ENCODE peak calls at places on chromosomes 5 and 9, in seven cellular contexts. F, B, N, W, Z, O and K are unnamed samples.

GRCh38 chr5:172420215-172420934 is 34.0 kb downstream of the SH3PXD2B start:
- DNase-seq in F (no peak), B (peak), N (no peak), W (peak), Z (peak), O (no peak), K (no peak)

GRCh38 chr9:36597412-36598178 is 24.9 kb downstream of the MELK start:
- DNase-seq in F (peak), B (no peak), N (no peak), W (peak), Z (no peak), O (no peak), K (no peak)

GRCh38 chr9:129868571-129869486 is 33.6 kb downstream of the USP20 start:
- DNase-seq in F (no peak), B (peak), N (peak), W (no peak), Z (no peak), O (peak), K (peak)

GRCh38 chr9:90129446-90129845 is 513.2 kb downstream of the DIRAS2 start:
- DNase-seq in F (no peak), B (no peak), N (no peak), W (no peak), Z (no peak), O (no peak), K (no peak)

GRCh38 chr5:96431376-96432244 is 1.4 kb downstream of the PCSK1 start:
- DNase-seq in F (no peak), B (no peak), N (no peak), W (no peak), Z (no peak), O (no peak), K (no peak)

GRCh38 chr5:96875805-96876291 is 452 bp upstream of the ERAP2 start:
- DNase-seq in F (no peak), B (no peak), N (no peak), W (no peak), Z (no peak), O (no peak), K (no peak)

GRCh38 chr5:123080215-123080614 is 8.8 kb upstream of the PRDM6 start:
- DNase-seq in F (no peak), B (no peak), N (no peak), W (no peak), Z (no peak), O (no peak), K (no peak)

GRCh38 chr9:88041447-88041846 is 67.1 kb upstream of the CDK20 start:
- DNase-seq in F (no peak), B (no peak), N (no peak), W (no peak), Z (no peak), O (no peak), K (no peak)

GRCh38 chr9:35688558-35689350 is 971 bp downstream of the TPM2 start:
- DNase-seq in F (no peak), B (peak), N (no peak), W (no peak), Z (no peak), O (no peak), K (no peak)

GRCh38 chr9:110141118-110141797 is 66.7 kb downstream of the C9orf152 start:
- DNase-seq in F (no peak), B (no peak), N (no peak), W (no peak), Z (peak), O (no peak), K (no peak)

GRCh38 chr9:115008536-115008935 is 78.1 kb upstream of the TNFSF8 start:
- DNase-seq in F (no peak), B (no peak), N (no peak), W (no peak), Z (no peak), O (no peak), K (no peak)

GRCh38 chr9:134192951-134193731 is 28.8 kb upstream of the RNU6ATAC start:
- DNase-seq in F (no peak), B (peak), N (no peak), W (no peak), Z (no peak), O (peak), K (no peak)

GRCh38 chr9:95756101-95756500 is 119.4 kb upstream of the ERCC6L2 start:
- DNase-seq in F (no peak), B (no peak), N (no peak), W (no peak), Z (no peak), O (no peak), K (no peak)

GRCh38 chr9:99197124-99197630 is 24.6 kb downstream of the ALG2 start:
- DNase-seq in F (no peak), B (no peak), N (no peak), W (no peak), Z (no peak), O (no peak), K (no peak)

GRCh38 chr5:2172471-2172870 is 289.7 kb upstream of the IRX4 start:
- DNase-seq in F (no peak), B (no peak), N (no peak), W (no peak), Z (no peak), O (no peak), K (no peak)

GRCh38 chr5:172929371-172929838 is 29.8 kb upstream of the RPL26L1 start:
- DNase-seq in F (no peak), B (no peak), N (no peak), W (no peak), Z (no peak), O (no peak), K (no peak)

GRCh38 chr5:138979684-138980275 is 104.6 kb upstream of the LRRTM2 start:
- DNase-seq in F (no peak), B (no peak), N (no peak), W (no peak), Z (no peak), O (no peak), K (peak)

GRCh38 chr9:8683496-8683895 is 883.9 kb upstream of the DMAC1 start:
- DNase-seq in F (no peak), B (no peak), N (no peak), W (no peak), Z (no peak), O (no peak), K (no peak)

GRCh38 chr5:133179405-133179804 is 127.6 kb downstream of the HSPA4 start:
- DNase-seq in F (no peak), B (no peak), N (no peak), W (no peak), Z (no peak), O (no peak), K (no peak)

GRCh38 chr9:85534340-85534739 is 207.4 kb downstream of the AGTPBP1 start:
- DNase-seq in F (no peak), B (no peak), N (no peak), W (no peak), Z (no peak), O (no peak), K (no peak)